ENCODE peak calls at places on chromosomes 16 and 17, in five cellular contexts. R is cardiac muscle cell, N is AG04449, D is lower lobe of right lung, O is A549. Q is an unnamed sample.

GRCh38 chr17:79911430-79912399 is 72.5 kb upstream of the CBX4 start:
- DNase-seq in R (no peak), N (no peak), D (no peak), O (no peak), Q (no peak)

GRCh38 chr17:81665205-81666091 is 957 bp downstream of the OXLD1 start:
- DNase-seq in R (no peak), N (no peak), D (peak), O (peak), Q (no peak)

GRCh38 chr16:47577029-47577428 is 115.9 kb downstream of the PHKB start:
- DNase-seq in R (no peak), N (no peak), D (no peak), O (no peak), Q (no peak)

GRCh38 chr17:60231234-60231633 is 81.5 kb downstream of the CA4 start:
- DNase-seq in R (peak), N (no peak), D (no peak), O (peak), Q (no peak)

GRCh38 chr17:9273334-9274118 is 252.2 kb downstream of the NTN1 start:
- DNase-seq in R (no peak), N (no peak), D (no peak), O (no peak), Q (no peak)

GRCh38 chr16:64679976-64680375 is 441.9 kb downstream of the CDH11 start:
- DNase-seq in R (no peak), N (no peak), D (no peak), O (no peak), Q (no peak)

GRCh38 chr16:75679366-75679765 is 2.6 kb upstream of the CPHXL2 start:
- DNase-seq in R (no peak), N (no peak), D (no peak), O (no peak), Q (no peak)

GRCh38 chr16:74759564-74759963 is 15.1 kb downstream of the FA2H start:
- DNase-seq in R (no peak), N (no peak), D (no peak), O (no peak), Q (no peak)

GRCh38 chr16:23333962-23334361 is 31.9 kb downstream of the SCNN1B start:
- DNase-seq in R (no peak), N (no peak), D (no peak), O (peak), Q (no peak)

GRCh38 chr16:55283776-55284717 is 40.0 kb upstream of the IRX6 start:
- DNase-seq in R (no peak), N (no peak), D (no peak), O (no peak), Q (no peak)

GRCh38 chr16:55433535-55433934 is 45.5 kb upstream of the MMP2 start:
- DNase-seq in R (no peak), N (no peak), D (no peak), O (no peak), Q (no peak)

GRCh38 chr16:69187891-69188451 is 1.0 kb downstream of the SNTB2 start:
- DNase-seq in R (peak), N (no peak), D (peak), O (peak), Q (no peak)

GRCh38 chr17:74012465-74012864 is 191.0 kb upstream of the RPL38 start:
- DNase-seq in R (no peak), N (no peak), D (no peak), O (no peak), Q (no peak)

GRCh38 chr17:73765824-73766563 is 121.7 kb upstream of the SDK2 start:
- DNase-seq in R (no peak), N (no peak), D (peak), O (no peak), Q (no peak)

GRCh38 chr16:14003119-14003570 is 68.0 kb upstream of the MRTFB start:
- DNase-seq in R (peak), N (no peak), D (peak), O (no peak), Q (peak)

GRCh38 chr17:5527647-5528250 is 41.4 kb downstream of the MIS12 start:
- DNase-seq in R (no peak), N (no peak), D (no peak), O (no peak), Q (no peak)

GRCh38 chr17:5531019-5531418 is 44.7 kb downstream of the MIS12 start:
- DNase-seq in R (no peak), N (no peak), D (no peak), O (no peak), Q (no peak)

GRCh38 chr17:5523249-5523648 is 36.9 kb downstream of the MIS12 start:
- DNase-seq in R (no peak), N (no peak), D (no peak), O (no peak), Q (no peak)

GRCh38 chr17:5530265-5530782 is 44.0 kb downstream of the MIS12 start:
- DNase-seq in R (no peak), N (no peak), D (no peak), O (no peak), Q (no peak)

GRCh38 chr17:5526821-5527598 is 40.6 kb downstream of the MIS12 start:
- DNase-seq in R (peak), N (peak), D (no peak), O (peak), Q (peak)
- H3K4me3 ChIP-seq in R (no peak), N (no peak), D (no peak), O (no peak), Q (no peak)

DNA sequence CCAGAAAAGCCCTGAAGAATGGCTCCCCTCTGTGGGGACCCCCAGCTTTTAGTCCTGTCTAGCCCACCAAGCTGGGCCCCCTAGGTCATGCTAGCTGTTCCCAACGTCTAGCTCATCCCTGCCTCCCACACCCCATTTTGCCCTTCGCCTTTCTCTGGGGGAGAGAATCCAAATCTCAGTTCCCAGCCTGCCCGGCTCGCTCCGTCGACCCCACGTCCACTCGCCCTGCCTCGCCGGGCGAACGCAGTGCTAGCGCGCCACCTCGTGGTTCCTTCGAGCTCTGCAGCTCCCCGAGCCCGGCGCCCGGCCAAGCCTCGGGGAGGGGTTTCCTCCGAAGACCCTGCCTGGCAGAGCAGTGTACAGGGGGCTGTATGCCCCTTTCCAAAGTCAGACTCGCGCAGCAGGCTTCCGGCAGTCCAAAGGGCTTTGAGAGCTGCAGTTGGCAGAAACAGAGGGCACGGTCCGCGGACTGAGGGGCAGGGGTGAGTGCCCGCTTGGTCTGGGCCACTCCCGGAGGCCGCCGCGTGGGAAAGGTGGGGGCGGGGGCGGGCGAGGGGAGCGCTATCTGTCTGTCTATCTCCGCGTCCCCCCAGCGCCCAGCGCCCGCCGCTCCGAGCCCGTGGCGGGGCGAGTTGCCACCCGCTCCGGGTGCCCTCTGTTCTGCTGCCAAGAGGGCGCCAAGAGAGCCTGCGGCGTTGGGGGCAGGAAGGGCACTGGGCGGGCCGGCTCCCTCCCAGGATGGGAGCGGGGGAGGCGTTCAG is 1.7 kb upstream of the DLX3 start:
- DNase-seq in R (peak), N (no peak), D (peak), O (peak), Q (no peak)
- TF ChIP-seq CTCF in R (peak), N (peak), D (peak), O (peak), Q (peak)

GRCh38 chr16:84618428-84619102 is 687 bp upstream of the COTL1 start:
- DNase-seq in R (no peak), N (peak), D (no peak), O (peak), Q (peak)
- H3K4me3 ChIP-seq in R (peak), N (peak), D (no peak), O (peak), Q (peak)

GRCh38 chr17:7136266-7136877 is 21.8 kb upstream of the ASGR2 start:
- DNase-seq in R (peak), N (peak), D (peak), O (peak), Q (peak)

GRCh38 chr17:7130626-7131467 is 16.2 kb upstream of the ASGR2 start:
- DNase-seq in R (no peak), N (no peak), D (no peak), O (no peak), Q (no peak)

GRCh38 chr17:7132511-7133094 is 18.0 kb upstream of the ASGR2 start:
- DNase-seq in R (peak), N (no peak), D (no peak), O (no peak), Q (no peak)

GRCh38 chr17:7133916-7134315 is 19.3 kb upstream of the ASGR2 start:
- DNase-seq in R (no peak), N (no peak), D (no peak), O (no peak), Q (no peak)

DNA sequence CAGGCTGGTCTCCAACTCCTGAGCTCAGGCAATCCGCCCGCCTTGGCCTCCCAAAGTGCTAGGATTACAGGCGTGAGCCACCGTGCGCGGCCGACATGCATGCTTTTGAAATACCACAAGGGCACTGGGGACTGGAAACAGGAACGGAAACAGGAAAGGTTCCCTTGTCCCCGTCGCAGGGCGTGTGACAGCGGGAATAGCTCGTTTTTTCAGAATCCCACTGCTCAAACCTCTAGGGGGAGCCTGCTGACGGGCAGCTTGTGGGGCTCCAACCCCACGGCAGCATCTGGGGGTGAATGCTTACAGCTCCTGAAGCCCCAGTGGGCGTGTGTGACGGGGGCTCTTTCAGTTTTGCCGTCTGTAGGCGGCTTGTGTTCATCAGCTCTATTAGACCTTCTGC is 18.8 kb upstream of the ASGR2 start:
- DNase-seq in R (no peak), N (no peak), D (peak), O (peak), Q (no peak)
- TF ChIP-seq CTCF in R (peak), N (peak), D (peak), O (peak), Q (peak)

GRCh38 chr17:67238976-67239375 is 6.0 kb downstream of the HELZ start:
- DNase-seq in R (peak), N (no peak), D (no peak), O (no peak), Q (no peak)
- H3K4me3 ChIP-seq in R (no peak), N (no peak), D (no peak), O (no peak), Q (no peak)